ENCODE peak calls at places on chromosomes 11 and 22, in six cellular contexts. R, Z, A, C, W and B are unnamed samples.

GRCh38 chr11:98060759-98061158 is 960.0 kb upstream of the CNTN5 start:
- DNase-seq in R (no peak), Z (no peak), A (no peak), C (no peak), W (no peak), B (no peak)

GRCh38 chr11:69515271-69516245 is 34.1 kb downstream of the LINC01488 start:
- DNase-seq in R (peak), Z (no peak), A (no peak), C (no peak), W (peak), B (no peak)

GRCh38 chr11:130476922-130477491 is 28.6 kb downstream of the ADAMTS15 start:
- DNase-seq in R (no peak), Z (no peak), A (no peak), C (no peak), W (no peak), B (peak)

GRCh38 chr11:60847906-60848305 is 6.0 kb downstream of the CCDC86 start:
- DNase-seq in R (peak), Z (no peak), A (no peak), C (no peak), W (no peak), B (no peak)

GRCh38 chr22:30228509-30229359 is 17.8 kb downstream of the LIF start:
- DNase-seq in R (no peak), Z (no peak), A (no peak), C (no peak), W (no peak), B (no peak)

GRCh38 chr11:69296890-69297224 is 2.9 kb downstream of the MYEOV start:
- DNase-seq in R (no peak), Z (no peak), A (no peak), C (no peak), W (peak), B (no peak)

GRCh38 chr22:39941661-39942060 is 18.5 kb upstream of the TMA7B start:
- DNase-seq in R (no peak), Z (no peak), A (no peak), C (no peak), W (no peak), B (no peak)

GRCh38 chr11:61510178-61510979 is 1.8 kb downstream of the LRRC10B start:
- DNase-seq in R (no peak), Z (no peak), A (no peak), C (no peak), W (no peak), B (no peak)

GRCh38 chr22:17269607-17270261 is 50.5 kb upstream of the ADA2 start:
- DNase-seq in R (no peak), Z (no peak), A (no peak), C (no peak), W (no peak), B (no peak)

GRCh38 chr22:50583294-50583865 is 731 bp upstream of the CHKB start:
- DNase-seq in R (no peak), Z (no peak), A (no peak), C (peak), W (no peak), B (no peak)

GRCh38 chr11:94588366-94588952 is 21.3 kb downstream of the PIWIL4 start:
- DNase-seq in R (no peak), Z (no peak), A (peak), C (no peak), W (no peak), B (no peak)

GRCh38 chr22:25749420-25750169 is 7.6 kb downstream of the MYO18B start:
- DNase-seq in R (no peak), Z (no peak), A (no peak), C (no peak), W (no peak), B (no peak)

GRCh38 chr11:34339149-34340064 is 18.4 kb downstream of the ABTB2 start:
- DNase-seq in R (peak), Z (no peak), A (no peak), C (no peak), W (no peak), B (no peak)

GRCh38 chr11:65113361-65113756 is 1.7 kb downstream of the TM7SF2 start:
- DNase-seq in R (no peak), Z (no peak), A (peak), C (no peak), W (no peak), B (no peak)

GRCh38 chr22:35863432-35863831 is 145.8 kb downstream of the APOL5 start:
- DNase-seq in R (no peak), Z (no peak), A (no peak), C (no peak), W (no peak), B (no peak)

GRCh38 chr11:117985953-117986887 is at the start of gene IL10RA:
- DNase-seq in R (peak), Z (peak), A (peak), C (peak), W (peak), B (peak)

GRCh38 chr11:17915500-17916143 is 97.2 kb downstream of the SERGEF start:
- DNase-seq in R (no peak), Z (no peak), A (no peak), C (peak), W (no peak), B (no peak)

GRCh38 chr11:95512682-95513081 is 276.9 kb downstream of the FAM76B start:
- DNase-seq in R (no peak), Z (no peak), A (peak), C (no peak), W (no peak), B (peak)

GRCh38 chr11:123173040-123173855 is 21.8 kb downstream of the CLMP start:
- DNase-seq in R (peak), Z (no peak), A (peak), C (no peak), W (no peak), B (peak)

GRCh38 chr11:21839870-21840269 is 353.0 kb upstream of the ANO5 start:
- DNase-seq in R (no peak), Z (no peak), A (no peak), C (no peak), W (no peak), B (no peak)

GRCh38 chr11:105968021-105968697 is 53.9 kb downstream of the MSANTD4 start:
- DNase-seq in R (no peak), Z (no peak), A (no peak), C (no peak), W (no peak), B (peak)

GRCh38 chr11:118791961-118792578 is 1.1 kb upstream of the DDX6 start:
- DNase-seq in R (peak), Z (peak), A (no peak), C (peak), W (peak), B (no peak)

GRCh38 chr22:39943366-39943765 is 16.8 kb upstream of the TMA7B start:
- DNase-seq in R (no peak), Z (peak), A (no peak), C (peak), W (no peak), B (no peak)

GRCh38 chr11:105799728-105800462 is 190.0 kb downstream of the GRIA4 start:
- DNase-seq in R (no peak), Z (no peak), A (no peak), C (no peak), W (no peak), B (no peak)

GRCh38 chr11:70717961-70718595 is 319.7 kb downstream of the CTTN start:
- DNase-seq in R (no peak), Z (no peak), A (no peak), C (no peak), W (no peak), B (no peak)

GRCh38 chr11:99531468-99531867 is 510.7 kb downstream of the CNTN5 start:
- DNase-seq in R (no peak), Z (no peak), A (no peak), C (no peak), W (no peak), B (no peak)

GRCh38 chr11:110337570-110338193 is 41.3 kb upstream of the RDX start:
- DNase-seq in R (no peak), Z (no peak), A (peak), C (peak), W (no peak), B (peak)

GRCh38 chr11:122069946-122070345 is 46.1 kb downstream of the BLID start:
- DNase-seq in R (peak), Z (peak), A (peak), C (peak), W (peak), B (peak)

GRCh38 chr22:43110927-43111623 is 525 bp downstream of the BIK start:
- DNase-seq in R (peak), Z (no peak), A (peak), C (peak), W (peak), B (no peak)

GRCh38 chr11:14249121-14249963 is 109.6 kb downstream of the RRAS2 start:
- DNase-seq in R (peak), Z (peak), A (peak), C (peak), W (peak), B (peak)

GRCh38 chr11:95686265-95686664 is 103.3 kb downstream of the FAM76B start:
- DNase-seq in R (no peak), Z (no peak), A (no peak), C (no peak), W (no peak), B (no peak)

GRCh38 chr22:43399338-43399979 is 12.4 kb upstream of the MPPED1 start:
- DNase-seq in R (peak), Z (no peak), A (no peak), C (no peak), W (peak), B (no peak)

GRCh38 chr22:18970180-18970947 is 34.3 kb upstream of the PRODH start:
- DNase-seq in R (peak), Z (no peak), A (peak), C (peak), W (peak), B (no peak)

GRCh38 chr22:22944268-22944985 is 56.8 kb downstream of the IGLL5 start:
- DNase-seq in R (no peak), Z (peak), A (no peak), C (peak), W (peak), B (no peak)

GRCh38 chr11:2584812-2585565 is 114.8 kb downstream of the KCNQ1OT1 start:
- DNase-seq in R (no peak), Z (peak), A (peak), C (no peak), W (peak), B (no peak)

GRCh38 chr11:128512478-128513127 is 74.8 kb downstream of the ETS1 start:
- DNase-seq in R (no peak), Z (no peak), A (no peak), C (no peak), W (no peak), B (peak)

GRCh38 chr22:30251661-30252226 is 5.2 kb upstream of the LIF start:
- DNase-seq in R (no peak), Z (no peak), A (no peak), C (no peak), W (no peak), B (peak)

GRCh38 chr11:64868904-64869570 is 9.4 kb downstream of the EHD1 start:
- DNase-seq in R (no peak), Z (no peak), A (no peak), C (no peak), W (no peak), B (peak)

DNA sequence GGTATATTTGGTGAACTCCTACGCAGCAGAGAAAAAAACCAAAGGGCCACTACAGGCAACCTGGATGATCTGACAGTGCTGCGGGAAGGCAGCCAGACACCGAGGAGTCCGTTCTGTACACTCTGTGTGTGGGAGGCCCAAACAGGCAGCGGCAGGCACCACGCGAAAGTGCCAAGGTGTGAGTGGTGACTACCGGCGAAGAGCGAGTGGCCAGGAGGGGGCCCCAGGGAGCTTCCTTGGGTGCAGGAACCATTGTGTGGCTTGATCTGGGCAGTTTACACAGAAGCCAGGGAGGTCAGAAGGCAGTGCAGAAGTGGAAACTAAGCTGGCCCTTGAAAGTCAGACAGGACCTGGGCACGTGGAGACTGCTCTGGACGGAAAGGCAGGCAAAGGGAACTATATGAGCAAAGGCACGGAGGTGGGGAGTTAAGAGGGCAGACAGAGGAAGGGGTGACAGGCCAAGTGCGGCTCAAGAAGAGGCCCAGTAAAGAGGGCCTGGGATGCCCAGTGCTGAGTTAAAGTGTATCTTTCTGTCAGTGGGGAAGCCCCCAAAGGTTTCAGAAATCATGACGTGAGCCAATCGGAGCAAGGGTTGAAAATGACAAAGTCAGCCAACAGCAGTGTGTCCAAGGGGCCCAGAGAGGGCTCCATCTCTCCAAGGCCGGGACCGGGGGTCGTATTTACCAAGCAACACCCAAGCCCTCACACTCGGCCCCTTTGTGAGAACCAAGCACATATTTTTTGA is 10.6 kb downstream of the TMEM184B start:
- DNase-seq in R (peak), Z (peak), A (peak), C (peak), W (peak), B (peak)
- TF ChIP-seq CTCF in R (peak), Z (peak), A (peak), C (peak), W (peak), B (peak)

GRCh38 chr11:121018746-121019145 is 5.2 kb upstream of the TBCEL start:
- DNase-seq in R (no peak), Z (no peak), A (no peak), C (no peak), W (no peak), B (no peak)
- H3K4me3 ChIP-seq in R (no peak), Z (no peak), A (no peak), C (no peak), W (no peak), B (no peak)

GRCh38 chr22:24741769-24742168 is 32.8 kb downstream of the PIWIL3 start:
- DNase-seq in R (no peak), Z (no peak), A (no peak), C (no peak), W (no peak), B (no peak)
- TF ChIP-seq CTCF in R (no peak), Z (no peak), A (no peak), C (no peak), W (no peak), B (no peak)

GRCh38 chr11:86699036-86699791 is 26.8 kb upstream of the ME3 start:
- DNase-seq in R (no peak), Z (no peak), A (no peak), C (no peak), W (no peak), B (no peak)
- H3K4me3 ChIP-seq in R (no peak), Z (no peak), A (no peak), C (no peak), W (no peak), B (no peak)

DNA sequence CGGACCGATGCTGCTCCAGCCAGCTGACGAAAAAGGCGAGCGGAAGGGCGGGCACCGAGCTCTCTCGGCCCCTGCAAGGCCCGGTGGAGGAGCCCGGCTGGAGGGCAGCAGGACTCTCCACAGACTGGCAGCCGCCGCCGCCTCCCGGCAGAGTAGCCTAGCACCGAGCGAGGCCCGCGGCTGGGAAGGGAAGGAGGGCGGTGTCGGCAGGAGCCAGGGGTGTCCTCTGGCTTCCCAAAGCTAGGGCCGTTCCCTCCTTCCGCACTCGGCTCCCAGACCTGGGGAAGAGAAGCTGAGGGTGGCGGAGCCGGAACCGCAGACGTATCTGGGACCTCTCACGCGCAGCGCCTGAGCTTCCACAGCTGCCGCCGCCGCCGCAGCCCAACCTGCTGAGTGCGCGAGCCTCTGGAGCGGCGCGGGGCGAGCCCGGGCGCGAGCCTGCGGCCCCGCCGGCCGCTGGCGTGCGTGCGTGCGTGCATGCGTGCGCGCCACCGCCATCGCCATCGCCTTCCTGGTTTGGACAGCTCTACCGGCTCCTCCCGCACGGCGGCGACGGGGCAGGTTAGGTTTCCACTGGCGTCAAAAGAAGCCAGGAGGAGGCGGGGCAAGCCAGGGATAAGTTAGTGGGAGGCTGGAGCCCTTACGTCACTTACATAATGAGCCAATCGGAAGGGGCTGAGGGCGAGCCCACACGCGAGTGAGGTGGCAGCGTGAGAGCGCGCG is at the start of gene RAB6A:
- DNase-seq in R (peak), Z (peak), A (peak), C (peak), W (peak), B (peak)
- TF ChIP-seq CTCF in R (no peak), Z (peak), A (peak), C (no peak), W (peak), B (no peak)

GRCh38 chr11:42812960-42813359 is 498.8 kb upstream of the API5 start:
- DNase-seq in R (no peak), Z (no peak), A (no peak), C (no peak), W (no peak), B (no peak)

DNA sequence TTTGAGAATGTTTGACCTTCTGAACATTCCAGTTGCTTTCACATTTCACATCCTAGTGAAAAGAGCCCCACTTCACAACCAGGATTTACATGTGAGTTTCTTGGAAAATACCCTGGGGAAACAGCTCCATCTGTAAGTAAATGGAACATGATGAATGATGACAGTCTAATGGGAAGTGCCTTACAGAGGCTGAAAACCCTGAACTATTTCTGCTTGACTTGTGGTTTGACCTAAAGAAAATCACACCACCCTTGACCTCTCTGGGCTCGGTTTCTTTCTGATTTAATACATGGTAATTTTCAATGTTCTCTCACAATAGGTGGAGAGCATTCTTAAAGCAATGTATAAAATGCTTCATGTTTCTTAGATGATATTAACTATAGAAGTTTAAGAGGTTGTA is 499.4 kb upstream of the API5 start:
- DNase-seq in R (no peak), Z (no peak), A (no peak), C (no peak), W (no peak), B (no peak)
- H3K4me3 ChIP-seq in R (no peak), Z (no peak), A (no peak), C (no peak), W (no peak), B (no peak)

GRCh38 chr11:44585421-44585820 is 20.0 kb downstream of the CD82 start:
- DNase-seq in R (no peak), Z (no peak), A (no peak), C (no peak), W (no peak), B (no peak)
- TF ChIP-seq CTCF in R (no peak), Z (no peak), A (no peak), C (no peak), W (no peak), B (no peak)

GRCh38 chr11:74672332-74672955 is 58.8 kb downstream of the CHRDL2 start:
- DNase-seq in R (no peak), Z (no peak), A (no peak), C (no peak), W (no peak), B (no peak)

GRCh38 chr11:74672956-74673895 is 58.0 kb downstream of the CHRDL2 start:
- DNase-seq in R (peak), Z (no peak), A (peak), C (no peak), W (peak), B (peak)

GRCh38 chr11:74675761-74676160 is 55.5 kb downstream of the CHRDL2 start:
- DNase-seq in R (no peak), Z (no peak), A (no peak), C (no peak), W (no peak), B (no peak)

GRCh38 chr11:74671520-74672196 is 59.6 kb downstream of the CHRDL2 start:
- DNase-seq in R (no peak), Z (no peak), A (no peak), C (no peak), W (no peak), B (peak)

DNA sequence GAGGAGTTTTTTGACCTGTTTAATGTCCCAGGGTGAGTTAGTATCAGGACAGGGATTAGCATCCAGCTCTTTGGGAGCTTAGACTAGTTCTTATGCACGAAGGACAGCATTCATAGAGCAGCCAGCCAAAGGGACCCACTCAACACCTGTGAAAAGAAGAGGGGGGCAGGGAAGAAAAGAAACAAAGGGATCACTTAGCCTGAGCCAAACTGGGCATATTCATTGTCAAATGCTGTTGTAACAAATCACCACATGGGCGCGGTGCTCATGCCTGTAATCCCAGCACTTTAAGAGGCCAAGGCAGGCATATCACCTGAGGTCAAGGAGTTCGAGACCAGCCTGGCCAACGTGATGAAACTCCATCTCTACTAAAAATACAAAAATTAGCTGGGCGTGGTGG is 57.3 kb downstream of the CHRDL2 start:
- DNase-seq in R (no peak), Z (no peak), A (no peak), C (no peak), W (no peak), B (no peak)
- H3K4me3 ChIP-seq in R (no peak), Z (no peak), A (no peak), C (no peak), W (no peak), B (no peak)

GRCh38 chr22:46296257-46297150 is at the start of gene GTSE1:
- DNase-seq in R (peak), Z (peak), A (peak), C (peak), W (peak), B (peak)
- TF ChIP-seq CTCF in R (no peak), Z (peak), A (no peak), C (no peak), W (no peak), B (no peak)